ENCODE peak calls at places on chromosome 5, in six cellular contexts. One of them, this sample, is unnamed.

GRCh38 chr5:179209359-179210150 is 135.7 kb downstream of the ADAMTS2 start:
- DNase-seq in activated CD8-positive, alpha-beta memory T cell treated with anti-CD3 and anti-CD28 coated beads, Interleukin-2, amount 50 U/mL, for 48 hours: no peak
- DNase-seq in H9: no peak
- DNase-seq in NB4: no peak
- DNase-seq in frontal cortex: no peak
- DNase-seq in psoas muscle: peak; percentile 49
- DNase-seq in this sample: no peak

GRCh38 chr5:39440964-39441363 is 16.2 kb upstream of the DAB2 start:
- DNase-seq in psoas muscle: no peak
- DNase-seq in NB4: no peak
- DNase-seq in H9: no peak
- DNase-seq in activated CD8-positive, alpha-beta memory T cell treated with anti-CD3 and anti-CD28 coated beads, Interleukin-2, amount 50 U/mL, for 48 hours: no peak
- DNase-seq in frontal cortex: no peak
- DNase-seq in this sample: no peak

GRCh38 chr5:7869474-7870136 is 657 bp downstream of the MTRR start:
- DNase-seq in NB4: peak; percentile 47
- DNase-seq in H9: no peak
- DNase-seq in frontal cortex: no peak
- DNase-seq in psoas muscle: no peak
- DNase-seq in activated CD8-positive, alpha-beta memory T cell treated with anti-CD3 and anti-CD28 coated beads, Interleukin-2, amount 50 U/mL, for 48 hours: peak; percentile 70
- DNase-seq in this sample: peak; percentile 11

GRCh38 chr5:95533106-95533505 is 21.7 kb downstream of the SKIC3 start:
- DNase-seq in psoas muscle: no peak
- DNase-seq in H9: no peak
- DNase-seq in frontal cortex: no peak
- DNase-seq in activated CD8-positive, alpha-beta memory T cell treated with anti-CD3 and anti-CD28 coated beads, Interleukin-2, amount 50 U/mL, for 48 hours: no peak
- DNase-seq in NB4: no peak
- DNase-seq in this sample: no peak

GRCh38 chr5:111262153-111262552 is 38.0 kb downstream of the CAMK4 start:
- DNase-seq in activated CD8-positive, alpha-beta memory T cell treated with anti-CD3 and anti-CD28 coated beads, Interleukin-2, amount 50 U/mL, for 48 hours: no peak
- DNase-seq in NB4: no peak
- DNase-seq in H9: no peak
- DNase-seq in psoas muscle: no peak
- DNase-seq in frontal cortex: no peak
- DNase-seq in this sample: no peak

GRCh38 chr5:140556438-140556837 is 835 bp downstream of the SRA1 start:
- DNase-seq in activated CD8-positive, alpha-beta memory T cell treated with anti-CD3 and anti-CD28 coated beads, Interleukin-2, amount 50 U/mL, for 48 hours: peak; percentile 28
- DNase-seq in frontal cortex: no peak
- DNase-seq in NB4: peak; percentile 59
- DNase-seq in H9: no peak
- DNase-seq in psoas muscle: no peak
- DNase-seq in this sample: no peak

GRCh38 chr5:76583163-76584047 is 39.8 kb downstream of the F2RL2 start:
- DNase-seq in activated CD8-positive, alpha-beta memory T cell treated with anti-CD3 and anti-CD28 coated beads, Interleukin-2, amount 50 U/mL, for 48 hours: no peak
- DNase-seq in frontal cortex: no peak
- DNase-seq in NB4: peak; percentile 27
- DNase-seq in H9: no peak
- DNase-seq in psoas muscle: no peak
- DNase-seq in this sample: no peak

GRCh38 chr5:154118385-154118784 is 72.1 kb upstream of the GALNT10 start:
- DNase-seq in frontal cortex: no peak
- DNase-seq in psoas muscle: no peak
- DNase-seq in H9: no peak
- DNase-seq in activated CD8-positive, alpha-beta memory T cell treated with anti-CD3 and anti-CD28 coated beads, Interleukin-2, amount 50 U/mL, for 48 hours: no peak
- DNase-seq in NB4: no peak
- DNase-seq in this sample: no peak

GRCh38 chr5:39199335-39199734 is 20.0 kb downstream of the FYB1 start:
- DNase-seq in frontal cortex: no peak
- DNase-seq in H9: no peak
- DNase-seq in psoas muscle: no peak
- DNase-seq in activated CD8-positive, alpha-beta memory T cell treated with anti-CD3 and anti-CD28 coated beads, Interleukin-2, amount 50 U/mL, for 48 hours: no peak
- DNase-seq in NB4: no peak
- DNase-seq in this sample: no peak

GRCh38 chr5:65027149-65027548 is 258.4 kb downstream of the CWC27 start:
- DNase-seq in NB4: no peak
- DNase-seq in psoas muscle: no peak
- DNase-seq in H9: no peak
- DNase-seq in frontal cortex: no peak
- DNase-seq in activated CD8-positive, alpha-beta memory T cell treated with anti-CD3 and anti-CD28 coated beads, Interleukin-2, amount 50 U/mL, for 48 hours: no peak
- DNase-seq in this sample: no peak

This sample was measured in neural progenitor cell.